ENCODE peak calls at places on chromosomes 16 and 17, in four cellular contexts. One of them, this sample, is unnamed.

GRCh38 chr17:15264542-15264941 is 584 bp downstream of the PMP22 start:
- DNase-seq in lower lobe of right lung: peak; percentile 72
- DNase-seq in tibial nerve: no peak
- DNase-seq in PC-9: peak; percentile 49
- DNase-seq in this sample: peak; percentile 52

GRCh38 chr17:8628172-8628571 is 2.4 kb downstream of the MYH10 start:
- DNase-seq in PC-9: no peak
- DNase-seq in lower lobe of right lung: no peak
- DNase-seq in tibial nerve: no peak
- DNase-seq in this sample: no peak

GRCh38 chr16:1800703-1801102 is 7.2 kb upstream of the IGFALS start:
- DNase-seq in lower lobe of right lung: no peak
- DNase-seq in PC-9: no peak
- DNase-seq in tibial nerve: no peak
- DNase-seq in this sample: no peak

GRCh38 chr17:42018339-42018738 is 1.1 kb upstream of the DNAJC7 start:
- DNase-seq in tibial nerve: no peak
- DNase-seq in PC-9: no peak
- DNase-seq in lower lobe of right lung: no peak
- DNase-seq in this sample: no peak

GRCh38 chr17:64448665-64449512 is at the start of gene MILR1:
- DNase-seq in tibial nerve: peak; percentile 58
- DNase-seq in lower lobe of right lung: no peak
- DNase-seq in PC-9: peak; percentile 39
- DNase-seq in this sample: no peak

GRCh38 chr16:5678371-5678770 is 580.8 kb upstream of the EEF2KMT start:
- DNase-seq in lower lobe of right lung: no peak
- DNase-seq in tibial nerve: no peak
- DNase-seq in PC-9: no peak
- DNase-seq in this sample: no peak

GRCh38 chr17:74158761-74159160 is 44.7 kb upstream of the RPL38 start:
- DNase-seq in lower lobe of right lung: no peak
- DNase-seq in PC-9: no peak
- DNase-seq in tibial nerve: no peak
- DNase-seq in this sample: no peak

GRCh38 chr16:74372369-74372768 is 3.7 kb upstream of the NPIPB15 start:
- DNase-seq in PC-9: no peak
- DNase-seq in tibial nerve: no peak
- DNase-seq in lower lobe of right lung: no peak
- DNase-seq in this sample: no peak

GRCh38 chr16:78984887-78985464 is 615.6 kb downstream of the MAF start:
- DNase-seq in PC-9: no peak
- DNase-seq in lower lobe of right lung: no peak
- DNase-seq in tibial nerve: no peak
- DNase-seq in this sample: no peak

GRCh38 chr16:30767767-30768465 is 5.8 kb downstream of the RNF40 start:
- DNase-seq in PC-9: no peak
- DNase-seq in tibial nerve: no peak
- DNase-seq in lower lobe of right lung: peak; percentile 17
- DNase-seq in this sample: no peak

GRCh38 chr17:48543854-48544355 is 1.0 kb downstream of the HOXB2 start:
- DNase-seq in lower lobe of right lung: no peak
- DNase-seq in tibial nerve: no peak
- DNase-seq in PC-9: no peak
- DNase-seq in this sample: no peak

GRCh38 chr16:17369441-17369951 is 101.3 kb downstream of the XYLT1 start:
- DNase-seq in PC-9: no peak
- DNase-seq in tibial nerve: peak; percentile 36
- DNase-seq in lower lobe of right lung: peak; percentile 72
- DNase-seq in this sample: no peak

GRCh38 chr16:66606000-66606751 is 1.7 kb downstream of the CMTM3 start:
- DNase-seq in tibial nerve: no peak
- DNase-seq in lower lobe of right lung: no peak
- DNase-seq in PC-9: peak; percentile 21
- DNase-seq in this sample: no peak

GRCh38 chr16:88622125-88622524 is 16.2 kb upstream of the IL17C start:
- DNase-seq in lower lobe of right lung: no peak
- DNase-seq in PC-9: no peak
- DNase-seq in tibial nerve: no peak
- DNase-seq in this sample: no peak

GRCh38 chr17:78643326-78643725 is 66.1 kb upstream of the DNAH17 start:
- DNase-seq in tibial nerve: no peak
- DNase-seq in lower lobe of right lung: no peak
- DNase-seq in PC-9: no peak
- DNase-seq in this sample: no peak

GRCh38 chr17:8746501-8747236 is 2.0 kb upstream of the CCDC42 start:
- DNase-seq in PC-9: no peak
- DNase-seq in lower lobe of right lung: no peak
- DNase-seq in tibial nerve: no peak
- DNase-seq in this sample: no peak

GRCh38 chr16:3149193-3149530 is 14.3 kb downstream of the ZNF213 start:
- DNase-seq in lower lobe of right lung: no peak
- DNase-seq in tibial nerve: no peak
- DNase-seq in PC-9: no peak
- DNase-seq in this sample: no peak

GRCh38 chr17:42329025-42329976 is 41.0 kb downstream of the STAT5A start:
- DNase-seq in tibial nerve: no peak
- DNase-seq in lower lobe of right lung: no peak
- DNase-seq in PC-9: peak; percentile 71
- DNase-seq in this sample: no peak

GRCh38 chr17:557371-557770 is 157.3 kb downstream of the VPS53 start:
- DNase-seq in lower lobe of right lung: no peak
- DNase-seq in tibial nerve: no peak
- DNase-seq in PC-9: no peak
- DNase-seq in this sample: no peak

GRCh38 chr17:19513897-19514488 is 19.7 kb upstream of the SLC47A1 start:
- DNase-seq in tibial nerve: peak; percentile 78
- DNase-seq in PC-9: peak; percentile 75
- DNase-seq in lower lobe of right lung: peak; percentile 65
- DNase-seq in this sample: peak; percentile 19

GRCh38 chr16:70349783-70350182 is 3.1 kb downstream of the DDX19A start:
- DNase-seq in lower lobe of right lung: no peak
- DNase-seq in PC-9: no peak
- DNase-seq in tibial nerve: no peak
- DNase-seq in this sample: no peak

GRCh38 chr16:48499822-48500440 is 110.0 kb downstream of the N4BP1 start:
- DNase-seq in tibial nerve: peak; percentile 61
- DNase-seq in lower lobe of right lung: no peak
- DNase-seq in PC-9: no peak
- DNase-seq in this sample: peak; percentile 92

GRCh38 chr16:81551141-81551808 is 106.7 kb downstream of the CMIP start:
- DNase-seq in lower lobe of right lung: peak; percentile 38
- DNase-seq in tibial nerve: no peak
- DNase-seq in PC-9: no peak
- DNase-seq in this sample: no peak

GRCh38 chr16:4679854-4680636 is 13.3 kb upstream of the NUDT16L1 start:
- DNase-seq in tibial nerve: peak; percentile 54
- DNase-seq in lower lobe of right lung: peak; percentile 92
- DNase-seq in PC-9: peak; percentile 97
- DNase-seq in this sample: peak; percentile 77

GRCh38 chr17:74295625-74296547 is 21.9 kb downstream of the DNAI2 start:
- DNase-seq in lower lobe of right lung: no peak
- DNase-seq in tibial nerve: no peak
- DNase-seq in PC-9: no peak
- DNase-seq in this sample: no peak

GRCh38 chr17:64320613-64321553 is 57.8 kb upstream of the TEX2 start:
- DNase-seq in tibial nerve: peak; percentile 83
- DNase-seq in lower lobe of right lung: peak; percentile 61
- DNase-seq in PC-9: peak; percentile 61
- DNase-seq in this sample: no peak

GRCh38 chr16:13895516-13895915 is 24.4 kb upstream of the ERCC4 start:
- DNase-seq in lower lobe of right lung: no peak
- DNase-seq in PC-9: no peak
- DNase-seq in tibial nerve: no peak
- DNase-seq in this sample: no peak

GRCh38 chr17:42797067-42798007 is 1.2 kb downstream of the COA3 start:
- DNase-seq in tibial nerve: no peak
- DNase-seq in PC-9: no peak
- DNase-seq in lower lobe of right lung: no peak
- DNase-seq in this sample: no peak

GRCh38 chr17:78173025-78173715 is 4.8 kb downstream of the SYNGR2 start:
- DNase-seq in lower lobe of right lung: peak; percentile 62
- DNase-seq in tibial nerve: no peak
- DNase-seq in PC-9: no peak
- DNase-seq in this sample: no peak

GRCh38 chr16:85105475-85105874 is 6.8 kb downstream of the CIBAR2 start:
- DNase-seq in tibial nerve: no peak
- DNase-seq in PC-9: no peak
- DNase-seq in lower lobe of right lung: no peak
- DNase-seq in this sample: no peak

GRCh38 chr17:51745993-51746392 is 412.5 kb downstream of the CA10 start:
- DNase-seq in lower lobe of right lung: no peak
- DNase-seq in tibial nerve: no peak
- DNase-seq in PC-9: no peak
- DNase-seq in this sample: no peak

GRCh38 chr16:56368545-56368944 is 56.8 kb downstream of the AMFR start:
- DNase-seq in PC-9: no peak
- DNase-seq in tibial nerve: no peak
- DNase-seq in lower lobe of right lung: no peak
- DNase-seq in this sample: peak; percentile 69

GRCh38 chr17:60108712-60109111 is 30.0 kb upstream of the HEATR6 start:
- DNase-seq in tibial nerve: no peak
- DNase-seq in lower lobe of right lung: no peak
- DNase-seq in PC-9: no peak
- DNase-seq in this sample: no peak

GRCh38 chr16:28298511-28298878 is 6.2 kb downstream of the SBK1 start:
- DNase-seq in PC-9: no peak
- DNase-seq in tibial nerve: no peak
- DNase-seq in lower lobe of right lung: no peak
- DNase-seq in this sample: no peak

GRCh38 chr17:34616148-34616547 is 36.8 kb downstream of the TMEM132E start:
- DNase-seq in tibial nerve: no peak
- DNase-seq in lower lobe of right lung: no peak
- DNase-seq in PC-9: no peak
- DNase-seq in this sample: no peak

GRCh38 chr16:67164599-67165061 is at the start of gene HSF4:
- DNase-seq in PC-9: no peak
- DNase-seq in tibial nerve: peak; percentile 31
- DNase-seq in lower lobe of right lung: peak; percentile 78
- DNase-seq in this sample: no peak

GRCh38 chr17:28675980-28676379 is 14.0 kb downstream of the SUPT6H start:
- DNase-seq in PC-9: peak; percentile 17
- DNase-seq in tibial nerve: no peak
- DNase-seq in lower lobe of right lung: no peak
- DNase-seq in this sample: no peak
- TF ChIP-seq CTCF in PC-9: peak; percentile 72
- TF ChIP-seq CTCF in tibial nerve: no peak
- TF ChIP-seq CTCF in lower lobe of right lung: no peak
- TF ChIP-seq CTCF in this sample: peak; percentile 70

DNA sequence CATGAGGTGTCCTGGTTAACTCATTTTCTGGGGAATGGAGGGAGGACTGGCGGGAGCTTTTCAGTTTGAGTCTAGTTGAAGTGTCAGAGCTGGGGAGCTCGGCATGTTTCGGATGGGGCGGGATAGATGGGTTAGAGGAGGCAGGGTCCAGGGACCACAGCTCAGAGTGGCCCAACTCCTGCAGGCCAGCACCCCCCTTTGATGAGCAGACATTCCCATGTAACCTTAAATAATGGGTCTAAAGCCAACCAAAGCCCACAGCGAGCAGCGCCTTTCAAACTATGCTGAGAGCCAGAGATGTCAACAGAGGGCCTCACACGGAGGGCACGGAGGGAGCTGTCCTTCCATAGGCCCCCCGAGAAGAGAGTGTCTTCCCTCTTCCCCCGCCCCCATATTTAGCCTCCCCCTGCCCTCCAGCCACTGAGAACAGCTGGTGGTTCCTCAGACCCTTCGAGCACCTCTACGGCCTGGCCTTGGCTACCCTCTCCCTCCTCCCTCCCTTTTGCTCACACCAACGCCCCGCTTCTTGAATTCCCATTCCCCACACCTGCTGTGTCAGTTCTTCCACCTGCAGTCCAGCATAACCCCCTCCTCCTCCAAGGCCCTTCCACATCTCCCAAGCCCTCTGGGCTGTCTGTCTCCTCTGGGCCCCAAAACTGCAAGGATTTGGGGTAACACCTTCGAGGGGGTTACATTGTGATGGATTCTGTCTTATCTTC is 21.8 kb downstream of the RAB11FIP4 start:
- DNase-seq in tibial nerve: no peak
- DNase-seq in lower lobe of right lung: no peak
- DNase-seq in PC-9: no peak
- DNase-seq in this sample: no peak
- H3K4me3 ChIP-seq in tibial nerve: no peak overlapping the region
- H3K4me3 ChIP-seq in lower lobe of right lung: no peak overlapping the region
- H3K4me3 ChIP-seq in PC-9: no peak overlapping the region
- H3K4me3 ChIP-seq in this sample: no peak overlapping the region

GRCh38 chr16:72721981-72722380 is 325.9 kb downstream of the ZFHX3 start:
- DNase-seq in PC-9: no peak
- DNase-seq in tibial nerve: no peak
- DNase-seq in lower lobe of right lung: no peak
- DNase-seq in this sample: peak; percentile 25
- TF ChIP-seq CTCF in PC-9: no peak
- TF ChIP-seq CTCF in tibial nerve: no peak
- TF ChIP-seq CTCF in lower lobe of right lung: no peak
- TF ChIP-seq CTCF in this sample: no peak

GRCh38 chr17:40361063-40361924 is 3.2 kb downstream of the GJD3 start:
- DNase-seq in tibial nerve: no peak
- DNase-seq in PC-9: no peak
- DNase-seq in lower lobe of right lung: no peak
- DNase-seq in this sample: no peak

GRCh38 chr17:40363480-40363838 is 1.1 kb downstream of the GJD3 start:
- DNase-seq in tibial nerve: no peak
- DNase-seq in lower lobe of right lung: peak; percentile 62
- DNase-seq in PC-9: no peak
- DNase-seq in this sample: no peak

GRCh38 chr17:40362696-40363479 is 1.6 kb downstream of the GJD3 start:
- DNase-seq in PC-9: peak; percentile 82
- DNase-seq in tibial nerve: no peak
- DNase-seq in lower lobe of right lung: peak; percentile 88
- DNase-seq in this sample: peak; percentile 34

GRCh38 chr17:40360091-40360490 is 4.4 kb downstream of the GJD3 start:
- DNase-seq in lower lobe of right lung: peak; percentile 37
- DNase-seq in PC-9: no peak
- DNase-seq in tibial nerve: no peak
- DNase-seq in this sample: no peak

DNA sequence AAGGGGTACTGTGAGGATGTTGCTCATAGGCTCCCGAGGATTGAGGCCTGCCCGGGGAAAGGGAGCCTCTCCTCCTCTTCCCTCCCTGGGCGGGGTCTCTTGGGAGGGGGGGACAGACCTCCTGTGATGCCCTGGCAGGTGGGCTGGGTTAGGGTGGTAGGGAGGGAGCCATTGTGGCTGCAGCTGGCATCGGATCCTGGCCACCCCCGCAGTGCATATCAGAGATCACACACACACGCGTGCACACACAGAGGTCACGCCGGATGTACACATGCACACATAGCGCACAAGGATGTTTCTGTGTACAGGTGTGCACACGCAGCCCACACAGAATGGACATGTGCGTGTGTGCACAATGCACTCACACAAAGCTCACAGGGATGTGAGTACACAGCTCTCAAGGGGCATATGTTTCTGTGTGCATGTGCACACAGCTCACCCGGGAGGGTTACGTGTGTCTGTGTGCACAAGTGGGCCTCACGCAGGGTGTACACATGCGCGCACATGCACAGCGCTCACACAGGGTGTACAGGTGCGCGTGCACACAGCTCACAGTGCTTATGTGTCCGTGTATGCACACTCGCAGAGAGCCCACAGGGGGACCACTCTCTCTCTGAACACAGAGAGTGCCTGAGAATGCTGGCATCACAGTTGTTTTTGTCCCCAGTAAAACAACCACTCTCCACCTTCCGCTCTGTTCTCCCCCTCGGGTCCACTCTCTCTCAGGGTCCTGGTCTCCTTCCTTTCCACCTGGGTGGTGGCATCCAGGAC is 2.4 kb downstream of the GJD3 start:
- DNase-seq in tibial nerve: no peak
- DNase-seq in PC-9: no peak
- DNase-seq in lower lobe of right lung: no peak
- DNase-seq in this sample: no peak
- H3K4me3 ChIP-seq in tibial nerve: peak overlapping the region; percentile 41
- H3K4me3 ChIP-seq in PC-9: peak overlapping the region; percentile 69
- H3K4me3 ChIP-seq in lower lobe of right lung: peak overlapping the region; percentile 64
- H3K4me3 ChIP-seq in this sample: peak overlapping the region; percentile 52